ENCODE peak calls at places on chromosomes 4 and X, in eight cellular contexts. One of them, this sample, is unnamed.
A peak's percentile ranks its signal among the peaks of the same experiment; 100 is the strongest.

GRCh38 chr4:8099981-8100464 is 58.6 kb downstream of the ABLIM2 start:
- DNase-seq in RCC 7860: no peak
- DNase-seq in EL: no peak
- DNase-seq in naive B cell: no peak
- DNase-seq in hepatocyte: no peak
- DNase-seq in H9: no peak
- DNase-seq in psoas muscle: peak; percentile 82
- DNase-seq in renal cortical epithelial cell: peak; percentile 10
- DNase-seq in this sample: no peak

GRCh38 chr4:61540944-61541343 is 340.8 kb downstream of the ADGRL3 start:
- DNase-seq in naive B cell: no peak
- DNase-seq in renal cortical epithelial cell: no peak
- DNase-seq in EL: no peak
- DNase-seq in H9: peak; percentile 36
- DNase-seq in hepatocyte: peak; percentile 84
- DNase-seq in psoas muscle: no peak
- DNase-seq in RCC 7860: no peak
- DNase-seq in this sample: no peak

GRCh38 chr4:8817081-8817812 is 54.4 kb downstream of the HMX1 start:
- DNase-seq in RCC 7860: no peak
- DNase-seq in hepatocyte: no peak
- DNase-seq in EL: no peak
- DNase-seq in renal cortical epithelial cell: no peak
- DNase-seq in naive B cell: no peak
- DNase-seq in H9: no peak
- DNase-seq in psoas muscle: no peak
- DNase-seq in this sample: no peak

GRCh38 chr4:141134051-141134450 is 782 bp upstream of the RNF150 start:
- DNase-seq in EL: peak; percentile 29
- DNase-seq in naive B cell: no peak
- DNase-seq in hepatocyte: peak; percentile 12
- DNase-seq in renal cortical epithelial cell: no peak
- DNase-seq in H9: no peak
- DNase-seq in RCC 7860: no peak
- DNase-seq in psoas muscle: no peak
- DNase-seq in this sample: peak; percentile 32

GRCh38 chr4:184400375-184400870 is 73.9 kb downstream of the IRF2 start:
- DNase-seq in H9: no peak
- DNase-seq in renal cortical epithelial cell: peak; percentile 16
- DNase-seq in psoas muscle: no peak
- DNase-seq in hepatocyte: no peak
- DNase-seq in naive B cell: no peak
- DNase-seq in EL: peak; percentile 94
- DNase-seq in RCC 7860: no peak
- DNase-seq in this sample: no peak

GRCh38 chrX:130896816-130897508 is 6.0 kb downstream of the ENOX2 start:
- DNase-seq in hepatocyte: no peak
- DNase-seq in EL: peak; percentile 6
- DNase-seq in H9: no peak
- DNase-seq in renal cortical epithelial cell: no peak
- DNase-seq in RCC 7860: no peak
- DNase-seq in naive B cell: no peak
- DNase-seq in psoas muscle: no peak
- DNase-seq in this sample: peak; percentile 16

GRCh38 chr4:100289530-100289888 is 99.2 kb upstream of the DDIT4L start:
- DNase-seq in psoas muscle: no peak
- DNase-seq in hepatocyte: no peak
- DNase-seq in naive B cell: no peak
- DNase-seq in EL: peak; percentile 59
- DNase-seq in RCC 7860: peak; percentile 79
- DNase-seq in renal cortical epithelial cell: peak; percentile 83
- DNase-seq in H9: no peak
- DNase-seq in this sample: no peak

GRCh38 chr4:177229331-177229730 is 80.3 kb upstream of the NEIL3 start:
- DNase-seq in naive B cell: no peak
- DNase-seq in EL: peak; percentile 16
- DNase-seq in renal cortical epithelial cell: peak; percentile 57
- DNase-seq in hepatocyte: no peak
- DNase-seq in psoas muscle: no peak
- DNase-seq in H9: no peak
- DNase-seq in RCC 7860: no peak
- DNase-seq in this sample: no peak

GRCh38 chrX:24014388-24015018 is 12.5 kb downstream of the KLHL15 start:
- DNase-seq in renal cortical epithelial cell: no peak
- DNase-seq in RCC 7860: no peak
- DNase-seq in H9: no peak
- DNase-seq in psoas muscle: no peak
- DNase-seq in EL: no peak
- DNase-seq in hepatocyte: peak; percentile 13
- DNase-seq in naive B cell: no peak
- DNase-seq in this sample: no peak